ENCODE peak calls at places on chromosomes 2 and 18, in five cellular contexts. Q is tibial artery; X is ovary; G is activated CD8-positive, alpha-beta memory T cell treated with anti-CD3 and anti-CD28 coated beads, Interleukin-2, amount 50 U/mL, for 4 hours; E is substantia nigra. U is an unnamed sample.

GRCh38 chr2:22326250-22326649 is 1058.7 kb upstream of the KLHL29 start:
- DNase-seq in Q (no peak), X (no peak), G (no peak), E (no peak), U (no peak)

GRCh38 chr2:146697307-146697706 is 1147.5 kb upstream of the ACVR2A start:
- DNase-seq in Q (no peak), X (no peak), G (no peak), E (no peak), U (no peak)

GRCh38 chr2:172578054-172578453 is 22.2 kb downstream of the PDK1 start:
- DNase-seq in Q (no peak), X (no peak), G (no peak), E (no peak), U (no peak)

GRCh38 chr18:73597832-73598615 is 549.6 kb downstream of the FBXO15 start:
- DNase-seq in Q (no peak), X (no peak), G (no peak), E (no peak), U (no peak)

GRCh38 chr2:119106301-119106897 is 52.2 kb downstream of the C1QL2 start:
- DNase-seq in Q (no peak), X (peak), G (no peak), E (peak), U (no peak)

GRCh38 chr2:99656938-99657337 is 167.1 kb upstream of the REV1 start:
- DNase-seq in Q (peak), X (no peak), G (no peak), E (no peak), U (no peak)

GRCh38 chr18:58223717-58224424 is 179.8 kb downstream of the NEDD4L start:
- DNase-seq in Q (no peak), X (no peak), G (no peak), E (no peak), U (no peak)

GRCh38 chr2:173238385-173238784 is 116.3 kb upstream of the CDCA7 start:
- DNase-seq in Q (no peak), X (no peak), G (no peak), E (no peak), U (no peak)

GRCh38 chr2:165635532-165635931 is 158.5 kb downstream of the GALNT3 start:
- DNase-seq in Q (no peak), X (no peak), G (no peak), E (no peak), U (no peak)

GRCh38 chr2:64831977-64832328 is 157.2 kb upstream of the SLC1A4 start:
- DNase-seq in Q (no peak), X (no peak), G (no peak), E (no peak), U (no peak)

GRCh38 chr2:2271471-2271941 is 59.6 kb downstream of the MYT1L start:
- DNase-seq in Q (peak), X (no peak), G (no peak), E (no peak), U (no peak)

GRCh38 chr2:72143441-72144356 is 4.0 kb downstream of the CYP26B1 start:
- DNase-seq in Q (no peak), X (no peak), G (peak), E (no peak), U (no peak)

GRCh38 chr2:240595381-240596079 is 9.0 kb downstream of the CAPN10 start:
- DNase-seq in Q (no peak), X (peak), G (peak), E (no peak), U (no peak)

GRCh38 chr18:3441290-3441689 is 8.7 kb upstream of the TGIF1 start:
- DNase-seq in Q (no peak), X (no peak), G (no peak), E (peak), U (no peak)

GRCh38 chr18:78237864-78238263 is 741.8 kb upstream of the SALL3 start:
- DNase-seq in Q (no peak), X (no peak), G (no peak), E (no peak), U (no peak)

GRCh38 chr2:46569061-46569560 is 89.7 kb downstream of the TMEM247 start:
- DNase-seq in Q (no peak), X (no peak), G (no peak), E (no peak), U (peak)

GRCh38 chr2:62347563-62348270 is 151.8 kb downstream of the B3GNT2 start:
- DNase-seq in Q (no peak), X (no peak), G (no peak), E (no peak), U (no peak)

GRCh38 chr18:55794288-55795052 is 206.5 kb upstream of the TCF4 start:
- DNase-seq in Q (no peak), X (no peak), G (no peak), E (no peak), U (no peak)

GRCh38 chr2:97348265-97348664 is 235.3 kb downstream of the ANKRD36 start:
- DNase-seq in Q (no peak), X (no peak), G (no peak), E (no peak), U (no peak)

GRCh38 chr2:209946539-209946938 is 55.9 kb upstream of the RPE start:
- DNase-seq in Q (no peak), X (no peak), G (no peak), E (no peak), U (no peak)

GRCh38 chr2:20012282-20013060 is at the start of gene MATN3:
- DNase-seq in Q (no peak), X (peak), G (no peak), E (no peak), U (no peak)

GRCh38 chr2:239895116-239895515 is 130.0 kb downstream of the NDUFA10 start:
- DNase-seq in Q (no peak), X (no peak), G (no peak), E (no peak), U (no peak)

U was measured in GF-D8.